ENCODE peak calls at places on chromosomes 4 and X, in ten cellular contexts. One of them, this sample, is unnamed.

GRCh38 chr4:81052119-81053068 is 21.9 kb downstream of the BMP3 start:
- DNase-seq in endothelial cell of umbilical vein: peak
- DNase-seq in A549: peak
- DNase-seq in uterus: no peak
- DNase-seq in NB4: peak
- DNase-seq in H54: no peak
- DNase-seq in Peyer's patch: peak
- DNase-seq in IMR-90: peak
- DNase-seq in ovary: peak
- DNase-seq in stomach: peak
- DNase-seq in this sample: peak

GRCh38 chr4:181661090-181661489 is 582.1 kb upstream of the TENM3 start:
- DNase-seq in endothelial cell of umbilical vein: no peak
- DNase-seq in A549: no peak
- DNase-seq in uterus: no peak
- DNase-seq in NB4: no peak
- DNase-seq in H54: no peak
- DNase-seq in Peyer's patch: no peak
- DNase-seq in IMR-90: peak
- DNase-seq in ovary: no peak
- DNase-seq in stomach: no peak
- DNase-seq in this sample: no peak

GRCh38 chrX:4809571-4809970 is 1096.1 kb upstream of the PRKX start:
- DNase-seq in endothelial cell of umbilical vein: no peak
- DNase-seq in A549: no peak
- DNase-seq in uterus: no peak
- DNase-seq in NB4: no peak
- DNase-seq in H54: no peak
- DNase-seq in Peyer's patch: no peak
- DNase-seq in IMR-90: no peak
- DNase-seq in ovary: no peak
- DNase-seq in stomach: no peak
- DNase-seq in this sample: no peak

GRCh38 chrX:109927663-109928273 is 75.1 kb upstream of the TMEM164 start:
- DNase-seq in endothelial cell of umbilical vein: no peak
- DNase-seq in A549: no peak
- DNase-seq in uterus: no peak
- DNase-seq in NB4: no peak
- DNase-seq in H54: no peak
- DNase-seq in Peyer's patch: no peak
- DNase-seq in IMR-90: no peak
- DNase-seq in ovary: no peak
- DNase-seq in stomach: no peak
- DNase-seq in this sample: no peak

GRCh38 chrX:151505796-151506195 is 57.7 kb upstream of the PASD1 start:
- DNase-seq in endothelial cell of umbilical vein: peak
- DNase-seq in A549: peak
- DNase-seq in uterus: no peak
- DNase-seq in NB4: peak
- DNase-seq in H54: no peak
- DNase-seq in Peyer's patch: no peak
- DNase-seq in IMR-90: no peak
- DNase-seq in ovary: no peak
- DNase-seq in stomach: no peak
- DNase-seq in this sample: no peak

GRCh38 chr4:98516042-98516440 is 142.4 kb downstream of the TSPAN5 start:
- DNase-seq in endothelial cell of umbilical vein: peak
- DNase-seq in A549: peak
- DNase-seq in uterus: no peak
- DNase-seq in NB4: no peak
- DNase-seq in H54: peak
- DNase-seq in Peyer's patch: no peak
- DNase-seq in IMR-90: peak
- DNase-seq in ovary: no peak
- DNase-seq in stomach: no peak
- DNase-seq in this sample: no peak

GRCh38 chr4:145736241-145736831 is 56.4 kb downstream of the C4orf51 start:
- DNase-seq in endothelial cell of umbilical vein: peak
- DNase-seq in A549: peak
- DNase-seq in uterus: peak
- DNase-seq in NB4: no peak
- DNase-seq in H54: no peak
- DNase-seq in Peyer's patch: peak
- DNase-seq in IMR-90: no peak
- DNase-seq in ovary: no peak
- DNase-seq in stomach: peak
- DNase-seq in this sample: peak

GRCh38 chrX:2819345-2820130 is 9.2 kb upstream of the GYG2 start:
- DNase-seq in endothelial cell of umbilical vein: peak
- DNase-seq in A549: peak
- DNase-seq in uterus: no peak
- DNase-seq in NB4: peak
- DNase-seq in H54: no peak
- DNase-seq in Peyer's patch: no peak
- DNase-seq in IMR-90: peak
- DNase-seq in ovary: no peak
- DNase-seq in stomach: no peak
- DNase-seq in this sample: no peak

GRCh38 chr4:118969359-118969758 is 80.7 kb downstream of the SYNPO2 start:
- DNase-seq in endothelial cell of umbilical vein: peak
- DNase-seq in A549: peak
- DNase-seq in uterus: peak
- DNase-seq in NB4: peak
- DNase-seq in H54: no peak
- DNase-seq in Peyer's patch: peak
- DNase-seq in IMR-90: peak
- DNase-seq in ovary: peak
- DNase-seq in stomach: peak
- DNase-seq in this sample: peak

GRCh38 chrX:147570483-147570882 is 341.2 kb upstream of the FMR1 start:
- DNase-seq in endothelial cell of umbilical vein: no peak
- DNase-seq in A549: no peak
- DNase-seq in uterus: no peak
- DNase-seq in NB4: peak
- DNase-seq in H54: no peak
- DNase-seq in Peyer's patch: no peak
- DNase-seq in IMR-90: no peak
- DNase-seq in ovary: no peak
- DNase-seq in stomach: no peak
- DNase-seq in this sample: no peak

GRCh38 chr4:30903493-30903892 is 183.3 kb downstream of the PCDH7 start:
- DNase-seq in endothelial cell of umbilical vein: no peak
- DNase-seq in A549: no peak
- DNase-seq in uterus: no peak
- DNase-seq in NB4: no peak
- DNase-seq in H54: no peak
- DNase-seq in Peyer's patch: no peak
- DNase-seq in IMR-90: peak
- DNase-seq in ovary: no peak
- DNase-seq in stomach: no peak
- DNase-seq in this sample: no peak

GRCh38 chr4:7073526-7074390 is 5.9 kb upstream of the GRPEL1 start:
- DNase-seq in endothelial cell of umbilical vein: peak
- DNase-seq in A549: peak
- DNase-seq in uterus: no peak
- DNase-seq in NB4: peak
- DNase-seq in H54: peak
- DNase-seq in Peyer's patch: peak
- DNase-seq in IMR-90: peak
- DNase-seq in ovary: no peak
- DNase-seq in stomach: no peak
- DNase-seq in this sample: peak

GRCh38 chr4:113383111-113383785 is 333.8 kb downstream of the ANK2 start:
- DNase-seq in endothelial cell of umbilical vein: peak
- DNase-seq in A549: no peak
- DNase-seq in uterus: no peak
- DNase-seq in NB4: no peak
- DNase-seq in H54: peak
- DNase-seq in Peyer's patch: no peak
- DNase-seq in IMR-90: peak
- DNase-seq in ovary: no peak
- DNase-seq in stomach: no peak
- DNase-seq in this sample: peak

GRCh38 chr4:77037736-77038135 is 38.1 kb downstream of the CCNI start:
- DNase-seq in endothelial cell of umbilical vein: no peak
- DNase-seq in A549: no peak
- DNase-seq in uterus: no peak
- DNase-seq in NB4: no peak
- DNase-seq in H54: no peak
- DNase-seq in Peyer's patch: no peak
- DNase-seq in IMR-90: peak
- DNase-seq in ovary: no peak
- DNase-seq in stomach: no peak
- DNase-seq in this sample: no peak

GRCh38 chr4:118259103-118259502 is 93.7 kb downstream of the PRSS12 start:
- DNase-seq in endothelial cell of umbilical vein: no peak
- DNase-seq in A549: no peak
- DNase-seq in uterus: no peak
- DNase-seq in NB4: no peak
- DNase-seq in H54: no peak
- DNase-seq in Peyer's patch: no peak
- DNase-seq in IMR-90: no peak
- DNase-seq in ovary: no peak
- DNase-seq in stomach: no peak
- DNase-seq in this sample: no peak

GRCh38 chr4:159549092-159549491 is 446.2 kb downstream of the RAPGEF2 start:
- DNase-seq in endothelial cell of umbilical vein: no peak
- DNase-seq in A549: no peak
- DNase-seq in uterus: no peak
- DNase-seq in NB4: no peak
- DNase-seq in H54: no peak
- DNase-seq in Peyer's patch: no peak
- DNase-seq in IMR-90: peak
- DNase-seq in ovary: no peak
- DNase-seq in stomach: no peak
- DNase-seq in this sample: no peak

GRCh38 chr4:56464581-56464980 is 2.8 kb upstream of the SRP72 start:
- DNase-seq in endothelial cell of umbilical vein: no peak
- DNase-seq in A549: no peak
- DNase-seq in uterus: no peak
- DNase-seq in NB4: no peak
- DNase-seq in H54: no peak
- DNase-seq in Peyer's patch: no peak
- DNase-seq in IMR-90: no peak
- DNase-seq in ovary: no peak
- DNase-seq in stomach: no peak
- DNase-seq in this sample: no peak

GRCh38 chrX:3177851-3178250 is 136.6 kb downstream of the ARSF start:
- DNase-seq in endothelial cell of umbilical vein: no peak
- DNase-seq in A549: no peak
- DNase-seq in uterus: no peak
- DNase-seq in NB4: no peak
- DNase-seq in H54: no peak
- DNase-seq in Peyer's patch: no peak
- DNase-seq in IMR-90: peak
- DNase-seq in ovary: no peak
- DNase-seq in stomach: no peak
- DNase-seq in this sample: no peak

GRCh38 chr4:81152839-81153713 is 61.9 kb downstream of the PRKG2 start:
- DNase-seq in endothelial cell of umbilical vein: no peak
- DNase-seq in A549: no peak
- DNase-seq in uterus: no peak
- DNase-seq in NB4: no peak
- DNase-seq in H54: no peak
- DNase-seq in Peyer's patch: no peak
- DNase-seq in IMR-90: no peak
- DNase-seq in ovary: no peak
- DNase-seq in stomach: no peak
- DNase-seq in this sample: no peak

GRCh38 chr4:188812644-188813043 is 673.4 kb downstream of the TRIML1 start:
- DNase-seq in endothelial cell of umbilical vein: no peak
- DNase-seq in A549: no peak
- DNase-seq in uterus: no peak
- DNase-seq in NB4: no peak
- DNase-seq in H54: no peak
- DNase-seq in Peyer's patch: no peak
- DNase-seq in IMR-90: no peak
- DNase-seq in ovary: no peak
- DNase-seq in stomach: no peak
- DNase-seq in this sample: no peak

GRCh38 chrX:100447563-100448397 is 37.7 kb upstream of the PCDH19 start:
- DNase-seq in endothelial cell of umbilical vein: peak
- DNase-seq in A549: peak
- DNase-seq in uterus: peak
- DNase-seq in NB4: peak
- DNase-seq in H54: peak
- DNase-seq in Peyer's patch: peak
- DNase-seq in IMR-90: peak
- DNase-seq in ovary: peak
- DNase-seq in stomach: no peak
- DNase-seq in this sample: peak

GRCh38 chr4:83724488-83725060 is 188.7 kb downstream of the GPAT3 start:
- DNase-seq in endothelial cell of umbilical vein: no peak
- DNase-seq in A549: no peak
- DNase-seq in uterus: no peak
- DNase-seq in NB4: no peak
- DNase-seq in H54: no peak
- DNase-seq in Peyer's patch: no peak
- DNase-seq in IMR-90: no peak
- DNase-seq in ovary: no peak
- DNase-seq in stomach: no peak
- DNase-seq in this sample: no peak
- TF ChIP-seq POLR2A in endothelial cell of umbilical vein: no peak
- TF ChIP-seq POLR2A in A549: no peak
- TF ChIP-seq POLR2A in uterus: no peak
- TF ChIP-seq POLR2A in NB4: no peak
- TF ChIP-seq POLR2A in H54: no peak
- TF ChIP-seq POLR2A in Peyer's patch: no peak
- TF ChIP-seq POLR2A in IMR-90: no peak
- TF ChIP-seq POLR2A in ovary: no peak
- TF ChIP-seq POLR2A in stomach: no peak
- TF ChIP-seq POLR2A in this sample: no peak

GRCh38 chr4:152935661-152936445 is at the start of gene FHDC1:
- DNase-seq in endothelial cell of umbilical vein: no peak
- DNase-seq in A549: peak
- DNase-seq in uterus: no peak
- DNase-seq in NB4: peak
- DNase-seq in H54: peak
- DNase-seq in Peyer's patch: peak
- DNase-seq in IMR-90: no peak
- DNase-seq in ovary: no peak
- DNase-seq in stomach: peak
- DNase-seq in this sample: no peak
- TF ChIP-seq POLR2A in endothelial cell of umbilical vein: no peak
- TF ChIP-seq POLR2A in A549: no peak
- TF ChIP-seq POLR2A in uterus: peak
- TF ChIP-seq POLR2A in NB4: no peak
- TF ChIP-seq POLR2A in H54: no peak
- TF ChIP-seq POLR2A in Peyer's patch: peak
- TF ChIP-seq POLR2A in IMR-90: no peak
- TF ChIP-seq POLR2A in ovary: no peak
- TF ChIP-seq POLR2A in stomach: no peak
- TF ChIP-seq POLR2A in this sample: no peak

GRCh38 chrX:1391707-1392375 is at the start of gene SLC25A6:
- DNase-seq in endothelial cell of umbilical vein: peak
- DNase-seq in A549: peak
- DNase-seq in uterus: peak
- DNase-seq in NB4: peak
- DNase-seq in H54: peak
- DNase-seq in Peyer's patch: peak
- DNase-seq in IMR-90: peak
- DNase-seq in ovary: peak
- DNase-seq in stomach: peak
- DNase-seq in this sample: peak
- TF ChIP-seq POLR2A in endothelial cell of umbilical vein: peak
- TF ChIP-seq POLR2A in A549: no peak
- TF ChIP-seq POLR2A in uterus: peak
- TF ChIP-seq POLR2A in NB4: peak
- TF ChIP-seq POLR2A in H54: peak
- TF ChIP-seq POLR2A in Peyer's patch: peak
- TF ChIP-seq POLR2A in IMR-90: peak
- TF ChIP-seq POLR2A in ovary: peak
- TF ChIP-seq POLR2A in stomach: no peak
- TF ChIP-seq POLR2A in this sample: peak

GRCh38 chr4:38930199-38930598 is 62.6 kb downstream of the FAM114A1 start:
- DNase-seq in endothelial cell of umbilical vein: no peak
- DNase-seq in A549: no peak
- DNase-seq in uterus: no peak
- DNase-seq in NB4: no peak
- DNase-seq in H54: no peak
- DNase-seq in Peyer's patch: no peak
- DNase-seq in IMR-90: no peak
- DNase-seq in ovary: no peak
- DNase-seq in stomach: no peak
- DNase-seq in this sample: no peak
- TF ChIP-seq POLR2A in endothelial cell of umbilical vein: no peak
- TF ChIP-seq POLR2A in A549: no peak
- TF ChIP-seq POLR2A in uterus: no peak
- TF ChIP-seq POLR2A in NB4: no peak
- TF ChIP-seq POLR2A in H54: no peak
- TF ChIP-seq POLR2A in Peyer's patch: no peak
- TF ChIP-seq POLR2A in IMR-90: no peak
- TF ChIP-seq POLR2A in ovary: no peak
- TF ChIP-seq POLR2A in stomach: no peak
- TF ChIP-seq POLR2A in this sample: no peak